ENCODE peak calls at places on chromosomes 16 and 17, in four cellular contexts. U, A, F and O are unnamed samples.

GRCh38 chr17:79969906-79970305 is 65.8 kb downstream of the TBC1D16 start:
- DNase-seq in U (no peak), A (no peak), F (no peak), O (no peak)

GRCh38 chr17:14460502-14460901 is 159.6 kb downstream of the HS3ST3B1 start:
- DNase-seq in U (no peak), A (no peak), F (no peak), O (no peak)

GRCh38 chr17:33291248-33292183 is 1.6 kb downstream of the ASIC2 start:
- DNase-seq in U (peak), A (peak), F (peak), O (no peak)

GRCh38 chr16:894841-895240 is 75.9 kb downstream of the LMF1 start:
- DNase-seq in U (no peak), A (no peak), F (peak), O (no peak)

GRCh38 chr17:17153709-17154108 is 52.4 kb downstream of the PLD6 start:
- DNase-seq in U (no peak), A (no peak), F (no peak), O (no peak)

GRCh38 chr17:17350491-17351355 is 47.5 kb downstream of the NT5M start:
- DNase-seq in U (no peak), A (peak), F (no peak), O (no peak)

GRCh38 chr16:57592591-57593003 is 35.8 kb upstream of the ADGRG1 start:
- DNase-seq in U (no peak), A (no peak), F (peak), O (no peak)

GRCh38 chr16:87363771-87364476 is 19.7 kb downstream of the FBXO31 start:
- DNase-seq in U (no peak), A (no peak), F (peak), O (peak)

GRCh38 chr17:2397247-2398171 is 3.4 kb downstream of the MNT start:
- DNase-seq in U (no peak), A (no peak), F (no peak), O (no peak)